ENCODE peak calls at places on chromosomes 2 and 18, in eight cellular contexts. J is breast epithelium, A is endothelial cell of umbilical vein, I is prostate gland, H is GM12891, F is spleen, Z is H1, U is suprapubic skin. N is an unnamed sample.

GRCh38 chr2:96122391-96122790 is 6.0 kb upstream of the ADRA2B start:
- DNase-seq in J (no peak), A (no peak), I (no peak), H (no peak), F (no peak), Z (no peak), U (no peak), N (no peak)

GRCh38 chr2:217837001-217837491 is 165.7 kb downstream of the TNS1 start:
- DNase-seq in J (peak; percentile 95), A (no peak), I (peak; percentile 72), H (no peak), F (no peak), Z (peak; percentile 78), U (peak; percentile 91), N (peak; percentile 96)

GRCh38 chr2:217505303-217505702 is 497.5 kb downstream of the TNS1 start:
- DNase-seq in J (no peak), A (no peak), I (no peak), H (no peak), F (no peak), Z (no peak), U (no peak), N (no peak)

GRCh38 chr2:27798948-27799645 is 27.6 kb downstream of the MRPL33 start:
- DNase-seq in J (peak; percentile 89), A (peak; percentile 93), I (no peak), H (no peak), F (no peak), Z (peak; percentile 34), U (peak; percentile 69), N (peak; percentile 91)

GRCh38 chr2:54522624-54523281 is 66.6 kb downstream of the SPTBN1 start:
- DNase-seq in J (peak; percentile 40), A (peak; percentile 44), I (peak; percentile 58), H (peak; percentile 25), F (peak; percentile 80), Z (peak; percentile 68), U (no peak), N (no peak)

GRCh38 chr2:105388971-105389381 is 9.9 kb downstream of the FHL2 start:
- DNase-seq in J (no peak), A (peak; percentile 99), I (no peak), H (no peak), F (no peak), Z (no peak), U (peak; percentile 58), N (no peak)

GRCh38 chr2:32504877-32505478 is 122.9 kb upstream of the TTC27 start:
- DNase-seq in J (no peak), A (no peak), I (no peak), H (no peak), F (no peak), Z (no peak), U (no peak), N (no peak)

GRCh38 chr18:45775241-45775676 is 50.2 kb upstream of the SIGLEC15 start:
- DNase-seq in J (peak; percentile 41), A (peak; percentile 89), I (no peak), H (peak; percentile 27), F (peak; percentile 88), Z (peak; percentile 75), U (peak; percentile 78), N (peak; percentile 96)

GRCh38 chr2:207166349-207167128 is 791 bp upstream of the KLF7 start:
- DNase-seq in J (peak; percentile 71), A (peak; percentile 80), I (peak; percentile 67), H (peak; percentile 43), F (peak; percentile 94), Z (peak; percentile 84), U (peak; percentile 84), N (peak; percentile 95)

DNA sequence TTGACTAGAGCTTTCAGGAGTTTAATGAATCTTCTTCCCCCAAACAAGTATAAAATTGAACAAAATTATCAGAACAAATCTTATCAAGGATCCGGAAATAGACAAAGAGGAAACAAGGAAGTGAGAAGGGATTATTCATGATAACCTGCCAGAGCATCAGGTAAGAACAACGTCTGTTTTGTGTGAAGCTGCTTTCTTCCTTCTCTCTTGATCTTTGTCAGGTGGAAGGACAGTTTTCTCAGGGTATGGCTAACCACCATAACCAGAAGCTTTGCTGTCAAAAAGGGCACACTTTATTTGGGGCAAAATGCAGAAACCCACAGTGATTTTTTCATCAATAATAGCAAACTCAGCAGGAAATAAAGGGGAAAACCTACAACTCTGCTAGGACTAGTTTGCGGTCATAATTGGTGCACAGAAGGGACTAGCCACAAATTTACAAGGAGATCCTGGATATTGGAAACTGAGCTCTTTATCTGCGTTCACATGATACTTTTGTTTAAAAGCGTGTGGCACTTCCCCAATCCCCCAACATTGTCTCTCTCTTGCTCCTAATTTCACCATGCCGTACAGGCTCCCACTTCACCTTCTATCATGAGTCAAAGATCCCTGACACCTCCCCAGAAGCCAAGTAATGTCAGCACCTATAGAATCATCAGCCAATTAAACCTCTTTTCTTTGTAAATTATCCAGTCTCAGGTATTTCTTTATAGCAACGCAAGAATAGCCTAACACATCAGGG is 124.2 kb downstream of the FSIP2 start:
- DNase-seq in J (no peak), A (no peak), I (no peak), H (no peak), F (no peak), Z (no peak), U (no peak), N (no peak)
- TF ChIP-seq POLR2AphosphoS5 in J (no peak), A (no peak), I (no peak), H (no peak), F (no peak), Z (no peak), U (no peak), N (no peak)

DNA sequence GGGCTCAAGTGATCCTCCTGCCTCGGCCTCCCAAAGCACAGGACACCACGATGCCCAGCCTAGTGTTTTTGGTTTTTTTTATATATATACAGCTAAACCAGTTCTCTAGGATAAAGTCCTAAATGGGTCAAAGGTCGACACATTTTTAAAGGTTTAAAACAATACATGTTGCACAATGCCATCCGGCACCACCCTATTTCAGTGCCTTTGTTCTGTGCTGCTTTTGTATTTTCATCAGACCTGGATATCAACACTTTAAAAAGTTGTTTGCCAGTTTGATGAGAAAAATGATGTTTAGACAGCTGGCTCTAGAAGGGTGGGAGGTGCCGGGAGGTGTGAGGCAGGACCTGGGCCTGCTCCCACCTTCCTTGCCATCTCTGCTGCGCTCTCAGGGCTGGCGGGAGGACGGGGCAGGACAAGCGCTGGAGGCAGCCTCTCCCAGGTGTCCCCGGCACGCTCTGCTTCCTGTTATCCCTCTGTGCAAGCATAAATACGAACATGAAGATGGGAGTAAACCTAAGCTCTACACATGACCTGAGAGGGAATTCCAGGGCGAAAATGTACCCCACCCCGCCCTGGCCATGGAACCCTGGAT is 103.7 kb downstream of the HS6ST1 start:
- DNase-seq in J (no peak), A (no peak), I (no peak), H (no peak), F (no peak), Z (no peak), U (no peak), N (no peak)
- TF ChIP-seq POLR2A in J (no peak), A (no peak), I (no peak), H (no peak), F (no peak), Z (no peak), U (no peak), N (no peak)

GRCh38 chr2:147714582-147714981 is 130.2 kb upstream of the ACVR2A start:
- DNase-seq in J (no peak), A (no peak), I (no peak), H (no peak), F (no peak), Z (no peak), U (no peak), N (no peak)
- TF ChIP-seq POLR2AphosphoS5 in J (no peak), A (no peak), I (no peak), H (no peak), F (no peak), Z (no peak), U (no peak), N (no peak)

GRCh38 chr2:70305531-70305930 is 3.7 kb upstream of the FAM136A start:
- DNase-seq in J (no peak), A (no peak), I (no peak), H (no peak), F (no peak), Z (no peak), U (no peak), N (no peak)

GRCh38 chr2:70304501-70304900 is 2.6 kb upstream of the FAM136A start:
- DNase-seq in J (no peak), A (no peak), I (no peak), H (no peak), F (no peak), Z (no peak), U (no peak), N (no peak)

GRCh38 chr2:70303186-70303585 is 1.3 kb upstream of the FAM136A start:
- DNase-seq in J (no peak), A (no peak), I (no peak), H (no peak), F (no peak), Z (no peak), U (no peak), N (no peak)

GRCh38 chr2:70300771-70301343 is 1.0 kb downstream of the FAM136A start:
- DNase-seq in J (no peak), A (no peak), I (no peak), H (no peak), F (no peak), Z (no peak), U (no peak), N (no peak)

DNA sequence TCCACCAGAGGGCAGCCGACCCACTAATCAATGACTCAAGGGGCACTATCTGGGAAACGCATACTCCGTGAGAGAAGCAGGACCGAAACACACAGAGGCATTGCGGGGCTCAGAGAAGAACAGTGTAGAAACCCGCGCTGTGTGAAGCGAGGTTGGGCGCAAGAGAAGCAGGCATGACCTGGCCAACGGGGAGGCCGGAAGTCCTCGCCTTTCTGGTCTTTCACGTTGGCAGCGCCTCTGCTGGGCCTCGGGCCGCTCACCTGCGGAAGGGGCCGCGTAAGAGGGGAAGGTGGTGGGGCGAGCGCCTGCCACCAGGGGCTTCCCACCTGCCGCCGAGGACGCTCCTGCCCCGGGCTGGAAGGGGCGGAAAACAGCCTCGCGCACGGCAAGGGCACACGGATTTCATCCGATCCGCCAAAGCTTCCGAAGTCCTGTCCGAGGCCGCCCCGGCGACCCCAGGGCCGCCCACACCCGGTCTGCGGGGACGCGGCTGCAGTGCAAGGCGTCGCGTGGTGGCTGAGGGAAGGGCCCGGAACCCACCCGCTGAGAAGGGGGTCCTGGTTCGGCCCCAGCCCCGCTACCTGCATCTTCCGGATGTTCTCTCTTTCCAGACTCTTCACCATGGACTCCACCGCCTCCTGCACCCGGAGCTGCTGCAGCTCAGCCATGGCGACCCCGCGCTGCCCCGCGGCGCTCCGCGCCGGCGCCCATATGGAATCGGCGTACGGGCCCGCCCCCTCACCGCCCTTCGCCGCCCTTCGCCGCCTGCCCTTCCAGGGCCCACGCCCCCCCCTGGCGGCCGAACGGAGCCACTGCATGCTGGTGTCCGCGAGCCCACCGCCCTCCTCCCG is at the start of gene FAM136A:
- DNase-seq in J (peak; percentile 68), A (peak; percentile 80), I (peak; percentile 78), H (peak; percentile 84), F (peak; percentile 98), Z (peak; percentile 98), U (peak; percentile 92), N (peak; percentile 96)
- TF ChIP-seq POLR2A in J (no peak), A (peak; percentile 93), I (peak; percentile 42), H (peak; percentile 88), F (peak; percentile 3), Z (peak; percentile 86), U (no peak), N (no peak)

DNA sequence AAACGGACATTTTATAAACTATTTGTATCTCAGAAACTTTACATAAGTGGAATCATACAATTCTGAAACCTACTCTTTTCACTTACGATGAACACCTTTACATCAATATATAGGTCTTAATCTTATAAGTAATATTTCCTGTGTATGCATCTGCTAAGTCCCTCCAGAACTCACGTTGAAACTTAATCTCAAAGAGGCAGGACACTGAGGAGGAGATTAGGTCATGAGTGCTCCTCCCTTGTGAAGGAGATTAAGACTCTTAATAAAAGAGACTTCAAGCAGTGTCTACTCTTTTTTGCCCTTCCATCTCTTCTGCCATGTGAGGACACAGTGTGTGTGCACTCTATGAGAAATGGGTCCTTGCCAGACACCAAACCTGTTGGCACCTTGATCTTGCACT is 94.7 kb upstream of the CDKL4 start:
- DNase-seq in J (no peak), A (no peak), I (no peak), H (no peak), F (no peak), Z (no peak), U (no peak), N (no peak)
- TF ChIP-seq POLR2AphosphoS5 in J (no peak), A (no peak), I (no peak), H (no peak), F (no peak), Z (no peak), U (no peak), N (no peak)